ENCODE peak calls at places on chromosomes 6 and 20, in eight cellular contexts. R is fibroblast of lung, K is testis, O is uterus, H is upper lobe of right lung, F is colonic mucosa, C is suprapubic skin, V is heart left ventricle. P is an unnamed sample.

GRCh38 chr6:2021713-2022125 is 223.7 kb downstream of the GMDS start:
- DNase-seq in R (peak; percentile 77), K (peak; percentile 63), O (peak; percentile 54), H (peak; percentile 68), F (peak; percentile 90), C (peak; percentile 76), V (peak; percentile 67), P (peak; percentile 67)

GRCh38 chr6:2179950-2180349 is 65.5 kb downstream of the GMDS start:
- DNase-seq in R (no peak), K (no peak), O (no peak), H (no peak), F (no peak), C (no peak), V (no peak), P (no peak)

GRCh38 chr6:13486679-13487121 is 700 bp downstream of the GFOD1 start:
- DNase-seq in R (peak; percentile 72), K (peak; percentile 59), O (peak; percentile 37), H (peak; percentile 84), F (peak; percentile 58), C (peak; percentile 81), V (peak; percentile 40), P (peak; percentile 41)

GRCh38 chr6:129651291-129651691 is 58.7 kb downstream of the ARHGAP18 start:
- DNase-seq in R (no peak), K (no peak), O (no peak), H (no peak), F (no peak), C (no peak), V (no peak), P (no peak)

GRCh38 chr6:150622941-150623874 is 23.5 kb downstream of the PLEKHG1 start:
- DNase-seq in R (no peak), K (no peak), O (no peak), H (no peak), F (no peak), C (no peak), V (no peak), P (no peak)

GRCh38 chr6:43368517-43369160 is 808 bp downstream of the ZNF318 start:
- DNase-seq in R (peak; percentile 40), K (peak; percentile 62), O (peak; percentile 33), H (peak; percentile 77), F (peak; percentile 49), C (peak; percentile 76), V (peak; percentile 62), P (peak; percentile 45)

GRCh38 chr6:131687022-131687421 is 14.2 kb downstream of the OR2A4 start:
- DNase-seq in R (peak; percentile 11), K (no peak), O (no peak), H (no peak), F (no peak), C (no peak), V (no peak), P (no peak)

GRCh38 chr6:141610741-141611140 is 522.0 kb upstream of the GJE1 start:
- DNase-seq in R (peak; percentile 15), K (no peak), O (no peak), H (no peak), F (no peak), C (no peak), V (no peak), P (no peak)

GRCh38 chr6:73236147-73236750 is 11.0 kb upstream of the KHDC1L start:
- DNase-seq in R (peak; percentile 88), K (no peak), O (no peak), H (no peak), F (no peak), C (no peak), V (no peak), P (no peak)

GRCh38 chr6:20056350-20056992 is 155.8 kb downstream of the MBOAT1 start:
- DNase-seq in R (peak; percentile 41), K (no peak), O (no peak), H (no peak), F (no peak), C (no peak), V (no peak), P (peak; percentile 17)

GRCh38 chr6:6230286-6230685 is 90.2 kb downstream of the F13A1 start:
- DNase-seq in R (no peak), K (no peak), O (no peak), H (no peak), F (peak; percentile 85), C (no peak), V (no peak), P (no peak)

GRCh38 chr6:135600931-135601330 is 103.4 kb upstream of the AHI1 start:
- DNase-seq in R (no peak), K (no peak), O (no peak), H (no peak), F (no peak), C (no peak), V (no peak), P (no peak)

GRCh38 chr20:46992640-46993035 is 98.0 kb downstream of the EYA2 start:
- DNase-seq in R (no peak), K (no peak), O (no peak), H (no peak), F (no peak), C (no peak), V (no peak), P (peak; percentile 63)

GRCh38 chr6:63351995-63352586 is 32.3 kb upstream of the LGSN start:
- DNase-seq in R (peak; percentile 57), K (no peak), O (no peak), H (no peak), F (no peak), C (no peak), V (no peak), P (no peak)

GRCh38 chr20:23533161-23533560 is 35.1 kb downstream of the CST9L start:
- DNase-seq in R (no peak), K (no peak), O (no peak), H (no peak), F (no peak), C (no peak), V (no peak), P (no peak)

DNA sequence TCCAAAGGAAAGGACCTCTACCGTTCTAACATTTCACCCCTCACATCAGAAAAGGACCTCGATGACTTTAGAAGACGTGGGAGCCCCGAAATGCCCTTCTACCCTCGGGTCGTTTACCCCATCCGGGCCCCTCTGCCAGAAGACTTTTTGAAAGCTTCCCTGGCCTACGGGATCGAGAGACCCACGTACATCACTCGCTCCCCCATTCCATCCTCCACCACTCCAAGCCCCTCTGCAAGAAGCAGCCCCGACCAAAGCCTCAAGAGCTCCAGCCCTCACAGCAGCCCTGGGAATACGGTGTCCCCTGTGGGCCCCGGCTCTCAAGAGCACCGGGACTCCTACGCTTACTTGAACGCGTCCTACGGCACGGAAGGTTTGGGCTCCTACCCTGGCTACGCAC is 18.8 kb downstream of the PRDM1 start:
- DNase-seq in R (no peak), K (no peak), O (no peak), H (no peak), F (no peak), C (no peak), V (no peak), P (no peak)
- H3K4me1 ChIP-seq in R (no peaks in the 10 kb centered on the region), K (no peaks in the 10 kb centered on the region), O (no peaks in the 10 kb centered on the region), H (peaks cover 12% of the 10 kb centered on the region), F (peaks cover 5% of the 10 kb centered on the region), C (peaks cover 24% of the 10 kb centered on the region), V (peaks cover 21% of the 10 kb centered on the region), P (no peaks in the 10 kb centered on the region)

GRCh38 chr20:11728937-11729336 is 188.8 kb upstream of the BTBD3 start:
- DNase-seq in R (no peak), K (no peak), O (no peak), H (no peak), F (no peak), C (no peak), V (no peak), P (no peak)
- TF ChIP-seq CTCF in R (no peak), K (no peak), O (no peak), H (no peak), F (no peak), C (no peak), V (no peak), P (no peak)

DNA sequence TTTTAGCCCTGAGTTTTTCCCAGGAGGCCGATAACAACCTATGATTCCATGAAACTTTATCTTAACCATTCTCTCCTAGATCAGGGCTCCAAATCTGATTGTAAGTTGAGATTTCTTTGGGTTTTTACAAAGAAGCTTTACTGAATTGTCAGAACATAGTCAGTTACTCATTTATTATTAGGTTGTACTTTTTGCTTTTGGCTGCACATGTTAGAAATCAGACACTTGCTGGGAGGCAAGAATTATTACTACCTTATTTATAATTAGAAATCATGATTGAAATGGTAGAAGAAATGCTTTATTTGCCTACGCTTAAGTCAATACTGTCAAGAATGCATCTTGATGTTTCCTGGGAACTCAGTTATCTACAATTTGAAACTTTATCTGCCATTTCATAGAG is 63.3 kb downstream of the KCNS1 start:
- DNase-seq in R (no peak), K (no peak), O (no peak), H (no peak), F (no peak), C (no peak), V (no peak), P (no peak)
- H3K4me1 ChIP-seq in R (peaks cover 4% of the 10 kb centered on the region), K (no peaks in the 10 kb centered on the region), O (peaks cover 3% of the 10 kb centered on the region), H (peaks cover 35% of the 10 kb centered on the region), F (no peaks in the 10 kb centered on the region), C (peaks cover 29% of the 10 kb centered on the region), V (peaks cover 62% of the 10 kb centered on the region), P (peaks cover 21% of the 10 kb centered on the region)

GRCh38 chr20:44429419-44430269 is 46.0 kb upstream of the TTPAL start:
- DNase-seq in R (no peak), K (no peak), O (no peak), H (no peak), F (no peak), C (no peak), V (no peak), P (no peak)
- TF ChIP-seq CTCF in R (no peak), K (no peak), O (no peak), H (no peak), F (no peak), C (no peak), V (no peak), P (no peak)

GRCh38 chr6:11426571-11426970 is 111.0 kb upstream of the TMEM170B start:
- DNase-seq in R (no peak), K (peak; percentile 89), O (no peak), H (no peak), F (no peak), C (no peak), V (no peak), P (no peak)
- H3K4me1 ChIP-seq in R (peaks cover 16% of the 10 kb centered on the region), K (peaks cover 50% of the 10 kb centered on the region), O (no peaks in the 10 kb centered on the region), H (peaks cover 63% of the 10 kb centered on the region), F (no peaks in the 10 kb centered on the region), C (peaks cover 15% of the 10 kb centered on the region), V (peaks cover 27% of the 10 kb centered on the region), P (no peaks in the 10 kb centered on the region)

GRCh38 chr20:62961310-62961783 is 8.8 kb downstream of the SLC17A9 start:
- DNase-seq in R (no peak), K (peak; percentile 46), O (no peak), H (no peak), F (no peak), C (no peak), V (no peak), P (no peak)
- TF ChIP-seq CTCF in R (no peak), K (no peak), O (no peak), H (no peak), F (no peak), C (no peak), V (no peak), P (no peak)

GRCh38 chr20:50107086-50107645 is 5.8 kb downstream of the UBE2V1 start:
- DNase-seq in R (peak; percentile 37), K (no peak), O (no peak), H (no peak), F (no peak), C (no peak), V (no peak), P (no peak)
- H3K4me1 ChIP-seq in R (peaks cover 34% of the 10 kb centered on the region), K (peaks cover 23% of the 10 kb centered on the region), O (peaks cover 5% of the 10 kb centered on the region), H (peaks cover 60% of the 10 kb centered on the region), F (peaks cover 31% of the 10 kb centered on the region), C (peaks cover 60% of the 10 kb centered on the region), V (peaks cover 92% of the 10 kb centered on the region), P (peaks cover 50% of the 10 kb centered on the region)